ENCODE peak calls at places on chromosomes 13 and 19, in eight cellular contexts. T, Y, A, J, B, F, K and X are unnamed samples.

GRCh38 chr19:19461671-19462622 is 53.4 kb downstream of the TSSK6 start:
- DNase-seq in J (peak), B (peak), F (peak), T (peak), Y (no peak), A (no peak), K (peak), X (no peak)

GRCh38 chr13:77740931-77741586 is 43.6 kb downstream of the SLAIN1 start:
- DNase-seq in Y (no peak), F (no peak), B (no peak), A (no peak), J (peak), T (no peak), K (no peak), X (no peak)

GRCh38 chr19:54600228-54600627 is 6.8 kb downstream of the LILRA1 start:
- DNase-seq in B (no peak), T (no peak), A (no peak), F (no peak), J (no peak), K (no peak), Y (no peak), X (no peak)

GRCh38 chr19:41886761-41887710 is 4.1 kb downstream of the ARHGEF1 start:
- DNase-seq in F (no peak), J (no peak), Y (no peak), B (no peak), T (peak), A (peak), K (peak), X (no peak)

GRCh38 chr19:11375143-11375948 is 880 bp downstream of the SWSAP1 start:
- DNase-seq in F (no peak), B (peak), A (peak), J (peak), Y (peak), T (no peak), K (peak), X (no peak)

GRCh38 chr19:51749979-51750378 is 1.7 kb downstream of the FPR1 start:
- DNase-seq in B (no peak), J (no peak), T (no peak), F (no peak), K (no peak), Y (no peak), A (no peak), X (no peak)

GRCh38 chr13:76711515-76712182 is 174.6 kb downstream of the KCTD12 start:
- DNase-seq in F (no peak), B (no peak), J (no peak), A (no peak), Y (no peak), K (peak), T (peak), X (no peak)

GRCh38 chr13:39144941-39145533 is 106.8 kb downstream of the NHLRC3 start:
- DNase-seq in F (peak), A (peak), T (peak), Y (peak), J (peak), B (peak), K (peak), X (peak)

GRCh38 chr13:26679945-26680516 is 80.6 kb downstream of the GPR12 start:
- DNase-seq in T (peak), F (no peak), B (no peak), K (no peak), J (no peak), Y (no peak), A (no peak), X (no peak)